ENCODE peak calls at places on chromosomes 4 and X, in eight cellular contexts. V is astrocyte of the spinal cord, Z is NB4, T is fibroblast of lung, K is bronchial epithelial cell, Q is colonic mucosa, I is heart right ventricle, F is breast epithelium. R is an unnamed sample.

GRCh38 chrX:37420179-37420578 is 71.0 kb downstream of the PRRG1 start:
- DNase-seq in V (no peak), F (no peak), I (no peak), K (no peak), T (no peak), Q (no peak), Z (no peak), R (no peak)

GRCh38 chr4:25523405-25523804 is 132.2 kb upstream of the SLC34A2 start:
- DNase-seq in F (no peak), Z (no peak), T (peak), I (no peak), K (peak), V (no peak), Q (no peak), R (peak)

GRCh38 chr4:28225689-28226353 is 1365.2 kb downstream of the STIM2 start:
- DNase-seq in K (peak), Q (no peak), V (no peak), I (no peak), F (no peak), Z (no peak), T (no peak), R (no peak)

GRCh38 chrX:53318766-53319353 is 37.5 kb upstream of the IQSEC2 start:
- DNase-seq in K (no peak), I (no peak), Z (peak), F (no peak), V (no peak), T (no peak), Q (no peak), R (no peak)

GRCh38 chr4:3661989-3662388 is 104.2 kb upstream of the ADRA2C start:
- DNase-seq in I (no peak), F (no peak), K (no peak), T (no peak), V (no peak), Z (no peak), Q (no peak), R (no peak)

GRCh38 chr4:67892253-67892652 is 8.5 kb upstream of the TMPRSS11D start:
- DNase-seq in F (no peak), Q (no peak), K (peak), Z (no peak), V (no peak), T (no peak), I (no peak), R (no peak)

GRCh38 chrX:120358687-120359086 is 3.2 kb upstream of the ATP1B4 start:
- DNase-seq in V (peak), Q (no peak), I (no peak), F (no peak), T (peak), Z (no peak), K (peak), R (no peak)

GRCh38 chrX:18674788-18675735 is 3.2 kb upstream of the RS1 start:
- DNase-seq in K (peak), F (peak), I (peak), V (peak), Q (peak), Z (peak), T (peak), R (no peak)

GRCh38 chrX:124963717-124964116 is 356.0 kb upstream of the TEX13C start:
- DNase-seq in F (no peak), K (no peak), Z (no peak), I (no peak), T (no peak), V (no peak), Q (no peak), R (no peak)

GRCh38 chrX:104098151-104098808 is 14.0 kb upstream of the ZCCHC18 start:
- DNase-seq in F (no peak), T (peak), V (peak), Q (peak), K (peak), I (no peak), Z (peak), R (peak)

GRCh38 chrX:109928596-109929335 is 74.1 kb upstream of the TMEM164 start:
- DNase-seq in Z (no peak), T (no peak), K (no peak), Q (no peak), F (no peak), I (no peak), V (no peak), R (no peak)

GRCh38 chrX:78886550-78886949 is 58.6 kb upstream of the P2RY10 start:
- DNase-seq in K (peak), Q (no peak), Z (peak), I (no peak), V (peak), F (no peak), T (no peak), R (no peak)

GRCh38 chr4:145984563-145984962 is 45.9 kb upstream of the ZNF827 start:
- DNase-seq in F (no peak), K (no peak), T (no peak), Q (peak), V (no peak), I (no peak), Z (no peak), R (no peak)

GRCh38 chrX:11792461-11793421 is 34.7 kb downstream of the MSL3 start:
- DNase-seq in F (no peak), K (no peak), Z (no peak), I (no peak), T (no peak), Q (no peak), V (no peak), R (no peak)

GRCh38 chrX:80423744-80424143 is 3.5 kb downstream of the TENT5D start:
- DNase-seq in K (no peak), T (no peak), F (no peak), Q (no peak), V (no peak), I (no peak), Z (no peak), R (no peak)

GRCh38 chr4:76705497-76705896 is 192.4 kb downstream of the SOWAHB start:
- DNase-seq in Q (no peak), F (no peak), T (no peak), Z (no peak), I (no peak), K (no peak), V (peak), R (no peak)

GRCh38 chr4:42216569-42216968 is 64.1 kb upstream of the BEND4 start:
- DNase-seq in Z (no peak), V (no peak), F (no peak), I (no peak), K (no peak), T (no peak), Q (no peak), R (no peak)

GRCh38 chr4:105969575-105969974 is 74.3 kb downstream of the NPNT start:
- DNase-seq in Z (no peak), V (no peak), T (no peak), Q (no peak), F (no peak), I (no peak), K (no peak), R (no peak)

GRCh38 chrX:118974908-118975671 is 672 bp downstream of the LONRF3 start:
- DNase-seq in Q (peak), V (no peak), T (peak), F (no peak), K (no peak), Z (peak), I (peak), R (no peak)

GRCh38 chrX:4358577-4358976 is 645.1 kb upstream of the PRKX start:
- DNase-seq in Q (no peak), T (no peak), K (no peak), V (no peak), F (no peak), I (no peak), Z (no peak), R (no peak)

GRCh38 chr4:79227896-79228295 is 98.0 kb downstream of the NAA11 start:
- DNase-seq in Q (no peak), V (peak), Z (peak), I (peak), F (no peak), K (no peak), T (no peak), R (no peak)

GRCh38 chr4:8435656-8436121 is 4.8 kb downstream of the ACOX3 start:
- DNase-seq in Z (no peak), T (no peak), V (no peak), F (no peak), I (no peak), K (no peak), Q (no peak), R (no peak)

GRCh38 chrX:12693754-12694153 is 97.5 kb upstream of the PRPS2 start:
- DNase-seq in T (no peak), F (no peak), K (no peak), Q (no peak), V (no peak), Z (peak), I (no peak), R (no peak)

GRCh38 chrX:49761481-49761880 is 65.7 kb upstream of the PAGE1 start:
- DNase-seq in F (no peak), V (no peak), K (peak), Z (peak), I (no peak), Q (no peak), T (no peak), R (no peak)

GRCh38 chr4:73698217-73698616 is 42.2 kb upstream of the CXCL8 start:
- DNase-seq in Z (peak), V (peak), I (no peak), K (peak), T (peak), F (no peak), Q (no peak), R (peak)

GRCh38 chr4:99856166-99856565 is 38.1 kb downstream of the LAMTOR3 start:
- DNase-seq in I (no peak), Q (no peak), F (no peak), T (peak), K (peak), V (no peak), Z (peak), R (peak)

DNA sequence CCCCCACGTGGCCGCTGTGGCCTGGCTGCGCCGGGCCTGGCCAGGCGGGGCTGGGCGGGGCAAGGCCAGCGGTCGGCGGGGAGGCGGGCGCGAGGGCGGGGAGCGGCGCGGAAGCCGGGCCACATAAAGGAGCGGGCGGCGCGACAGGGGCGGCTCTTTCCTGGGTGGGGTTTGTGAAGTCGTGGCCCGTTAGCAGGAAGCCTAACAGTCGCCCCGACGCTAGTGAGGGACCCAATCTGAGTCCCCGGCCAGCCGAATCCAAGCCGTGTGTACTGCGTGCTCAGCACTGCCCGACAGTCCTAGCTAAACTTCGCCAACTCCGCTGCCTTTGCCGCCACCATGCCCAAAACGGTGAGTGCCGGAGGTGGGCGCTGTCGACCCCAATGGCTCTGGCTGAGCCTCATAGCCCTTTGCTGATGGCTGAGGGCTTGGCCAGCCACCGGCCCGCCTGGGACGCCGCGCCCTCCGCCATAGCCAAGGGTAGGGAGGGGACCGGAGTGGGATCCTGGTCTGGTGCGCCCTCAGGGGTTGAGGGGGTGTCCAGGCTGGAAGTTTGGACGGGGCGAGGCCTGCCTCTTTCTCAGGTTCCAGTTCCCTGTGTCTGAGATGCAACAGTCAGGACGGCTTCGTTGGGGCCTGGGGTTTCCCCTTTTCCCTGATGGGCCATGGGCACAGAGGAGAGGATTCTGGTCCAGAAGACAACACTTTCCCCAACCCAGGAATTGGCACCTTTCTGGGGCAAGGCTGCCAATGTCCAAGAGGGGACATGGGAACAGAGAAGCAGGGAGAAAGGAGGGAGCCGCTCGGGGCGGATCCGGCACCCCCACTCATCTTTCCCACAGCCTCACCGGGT is at the start of gene MSN:
- DNase-seq in K (no peak), I (peak), F (peak), Z (peak), V (peak), T (peak), Q (peak), R (no peak)
- TF ChIP-seq CTCF in K (no peak), I (no peak), F (no peak), Z (peak), V (peak), T (no peak), Q (no peak), R (peak)

DNA sequence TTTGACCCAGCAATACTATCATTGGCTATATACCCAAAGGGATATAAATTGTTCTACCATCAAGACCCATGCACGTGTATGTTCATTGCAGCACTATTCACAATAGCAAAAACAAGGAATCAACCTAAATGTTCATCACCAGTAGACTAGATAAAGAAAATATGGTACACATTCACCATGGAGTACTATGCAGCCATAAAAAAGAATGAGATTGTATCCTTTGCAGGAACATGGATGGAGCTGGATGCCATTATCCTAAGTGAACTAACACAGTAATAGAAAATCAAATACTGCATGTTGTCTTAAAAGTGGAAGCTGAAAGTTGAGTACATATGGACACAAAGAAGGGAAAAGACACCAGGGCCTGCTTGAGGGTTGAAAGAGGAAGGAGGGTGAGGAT is 803.1 kb upstream of the PCDH10 start:
- DNase-seq in V (no peak), I (no peak), K (no peak), F (no peak), Z (no peak), T (no peak), Q (no peak), R (no peak)
- H3K4me3 ChIP-seq in V (no peak), I (no peak), K (no peak), F (no peak), Z (no peak), T (no peak), Q (no peak), R (no peak)

GRCh38 chr4:151420408-151420807 is 11.4 kb downstream of the FHIP1A start:
- DNase-seq in F (no peak), I (no peak), Z (no peak), V (no peak), K (no peak), Q (no peak), T (no peak), R (no peak)
- TF ChIP-seq CTCF in F (no peak), I (no peak), Z (no peak), V (no peak), K (no peak), Q (no peak), T (no peak), R (no peak)

GRCh38 chrX:135988245-135988644 is 3.0 kb downstream of the SLC9A6 start:
- DNase-seq in K (no peak), Q (no peak), F (no peak), I (no peak), T (no peak), V (no peak), Z (no peak), R (no peak)
- H3K4me3 ChIP-seq in K (no peak), Q (no peak), F (no peak), I (no peak), T (no peak), V (no peak), Z (no peak), R (no peak)